ENCODE peak calls at places on chromosomes 12 and 14, in seven cellular contexts. Q is fibroblast of villous mesenchyme, I is GM12865, S is tibial artery, H is IMR-90, O is A673, M is AG04450. G is an unnamed sample.
A peak's percentile ranks its signal among the peaks of the same experiment; 100 is the strongest.

GRCh38 chr12:94150483-94151225 is 2.3 kb downstream of the PLXNC1 start:
- DNase-seq in Q (no peak), I (peak; percentile 61), S (no peak), H (no peak), O (no peak), M (no peak), G (no peak)

GRCh38 chr14:28783593-28784143 is 17.1 kb downstream of the FOXG1 start:
- DNase-seq in Q (no peak), I (no peak), S (no peak), H (no peak), O (no peak), M (no peak), G (no peak)

GRCh38 chr14:33282811-33283210 is 344.1 kb downstream of the NPAS3 start:
- DNase-seq in Q (no peak), I (no peak), S (no peak), H (no peak), O (no peak), M (no peak), G (no peak)

GRCh38 chr14:72629534-72629933 is 264.4 kb downstream of the DPF3 start:
- DNase-seq in Q (no peak), I (no peak), S (no peak), H (no peak), O (no peak), M (no peak), G (no peak)

GRCh38 chr14:91493169-91493568 is 16.9 kb downstream of the PPP4R3A start:
- DNase-seq in Q (peak; percentile 51), I (no peak), S (no peak), H (peak; percentile 35), O (no peak), M (no peak), G (no peak)

GRCh38 chr14:80781968-80782367 is 159.6 kb downstream of the CEP128 start:
- DNase-seq in Q (no peak), I (no peak), S (no peak), H (peak; percentile 47), O (no peak), M (no peak), G (no peak)

GRCh38 chr14:63759454-63759853 is 31.6 kb upstream of the SGPP1 start:
- DNase-seq in Q (peak; percentile 47), I (peak; percentile 75), S (no peak), H (peak; percentile 7), O (no peak), M (no peak), G (peak; percentile 44)

GRCh38 chr14:104442107-104442551 is 137.4 kb upstream of the C14orf180 start:
- DNase-seq in Q (no peak), I (no peak), S (peak; percentile 56), H (no peak), O (no peak), M (no peak), G (no peak)

GRCh38 chr12:64459388-64460024 is 7.6 kb downstream of the TBK1 start:
- DNase-seq in Q (peak; percentile 42), I (peak; percentile 33), S (no peak), H (no peak), O (no peak), M (no peak), G (no peak)

GRCh38 chr14:53375573-53375972 is 222.4 kb upstream of the DDHD1 start:
- DNase-seq in Q (no peak), I (no peak), S (no peak), H (no peak), O (no peak), M (no peak), G (no peak)

GRCh38 chr14:64464695-64465094 is 604 bp upstream of the AKAP5 start:
- DNase-seq in Q (no peak), I (peak; percentile 30), S (no peak), H (no peak), O (no peak), M (no peak), G (no peak)

GRCh38 chr12:122834921-122835692 is at the start of gene HIP1R:
- DNase-seq in Q (peak; percentile 16), I (peak; percentile 58), S (peak; percentile 69), H (no peak), O (peak; percentile 51), M (no peak), G (peak; percentile 27)

GRCh38 chr12:89185181-89185580 is 167.1 kb downstream of the DUSP6 start:
- DNase-seq in Q (no peak), I (no peak), S (no peak), H (no peak), O (no peak), M (no peak), G (no peak)

GRCh38 chr12:63897931-63898330 is 53.4 kb downstream of the SRGAP1 start:
- DNase-seq in Q (peak; percentile 45), I (peak; percentile 9), S (no peak), H (no peak), O (peak; percentile 84), M (no peak), G (no peak)

GRCh38 chr12:92905811-92906554 is 23.1 kb downstream of the EEA1 start:
- DNase-seq in Q (no peak), I (no peak), S (no peak), H (peak; percentile 36), O (no peak), M (no peak), G (no peak)

GRCh38 chr12:63496654-63497053 is 171.6 kb downstream of the DPY19L2 start:
- DNase-seq in Q (no peak), I (no peak), S (no peak), H (no peak), O (no peak), M (no peak), G (no peak)

GRCh38 chr12:24069532-24070395 is 120.3 kb upstream of the SOX5 start:
- DNase-seq in Q (no peak), I (no peak), S (no peak), H (peak; percentile 34), O (peak; percentile 77), M (no peak), G (no peak)

GRCh38 chr12:24062642-24063245 is 113.3 kb upstream of the SOX5 start:
- DNase-seq in Q (peak; percentile 36), I (no peak), S (no peak), H (no peak), O (no peak), M (no peak), G (no peak)

GRCh38 chr12:24066097-24066496 is 116.6 kb upstream of the SOX5 start:
- DNase-seq in Q (no peak), I (no peak), S (no peak), H (no peak), O (no peak), M (no peak), G (no peak)

GRCh38 chr12:24071842-24072241 is 122.4 kb upstream of the SOX5 start:
- DNase-seq in Q (no peak), I (no peak), S (no peak), H (no peak), O (no peak), M (no peak), G (no peak)

GRCh38 chr12:24066865-24067264 is 117.4 kb upstream of the SOX5 start:
- DNase-seq in Q (peak; percentile 55), I (no peak), S (peak; percentile 70), H (peak; percentile 77), O (peak; percentile 16), M (no peak), G (no peak)
- H3K4me3 ChIP-seq in Q (no peak overlapping the region), I (no peak overlapping the region), S (no peak overlapping the region), H (no peak overlapping the region), O (no peak overlapping the region), M (no peak overlapping the region), G (no peak overlapping the region)

DNA sequence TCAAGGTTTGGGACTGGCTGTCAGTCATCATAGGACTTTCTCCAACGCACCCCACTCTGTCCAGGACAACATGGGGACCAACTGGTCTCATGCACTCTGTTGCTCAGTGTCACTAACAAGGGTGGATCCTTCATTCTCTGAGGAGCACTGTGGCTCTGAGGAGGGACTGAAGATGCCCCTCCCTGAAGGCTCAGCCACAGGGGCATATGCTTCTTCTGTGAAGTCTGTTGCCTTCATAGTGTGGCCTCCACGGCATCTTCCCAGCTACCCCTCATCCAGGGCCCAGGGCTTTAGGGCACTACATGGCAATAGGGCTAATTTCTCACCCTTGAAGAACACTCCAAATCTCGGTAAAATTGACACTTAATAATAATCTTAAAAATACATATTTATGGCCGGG is 14.3 kb upstream of the IFI27L2 start:
- DNase-seq in Q (no peak), I (no peak), S (no peak), H (no peak), O (no peak), M (no peak), G (no peak)
- H3K4me3 ChIP-seq in Q (no peak overlapping the region), I (no peak overlapping the region), S (no peak overlapping the region), H (no peak overlapping the region), O (no peak overlapping the region), M (no peak overlapping the region), G (no peak overlapping the region)

DNA sequence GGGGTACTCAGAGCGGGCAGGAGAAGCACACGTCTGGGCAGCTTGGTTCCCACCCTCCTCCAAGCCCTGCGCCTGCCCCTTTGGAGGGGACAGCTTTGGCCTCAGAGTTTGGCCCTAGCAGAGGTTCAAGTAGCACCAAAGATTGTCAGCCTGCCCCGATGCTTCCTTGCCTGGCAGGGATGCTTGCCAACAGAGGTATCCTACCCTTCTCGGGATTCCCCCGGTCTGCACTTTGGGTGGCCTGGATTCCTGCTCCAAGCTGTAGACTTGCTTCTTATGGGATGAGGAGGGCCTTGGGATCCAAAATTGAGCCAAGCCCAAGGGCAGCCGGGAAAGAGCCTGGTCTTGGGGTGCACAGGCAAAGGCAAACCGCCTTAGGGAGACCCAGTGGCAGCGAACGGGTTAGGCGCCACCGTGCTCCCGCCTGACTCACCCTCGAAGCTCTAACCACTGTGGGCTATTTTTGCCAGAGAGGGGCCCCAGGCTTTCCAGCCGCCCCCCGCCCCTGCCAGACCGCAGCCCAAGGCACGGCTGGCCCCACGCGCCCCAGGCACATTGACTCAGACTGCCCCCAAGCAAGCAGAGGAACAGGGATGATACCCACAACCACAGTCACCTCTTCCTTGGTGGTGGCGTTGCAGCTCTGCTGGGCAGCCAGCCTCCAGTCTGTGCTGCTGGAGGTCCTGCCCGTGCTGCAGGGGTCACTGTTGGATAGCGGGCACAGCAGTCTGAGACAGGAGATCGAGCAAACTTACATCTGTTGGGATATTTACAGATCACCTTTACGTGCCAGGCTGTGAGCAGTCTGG is 882 bp upstream of the WNT10B start:
- DNase-seq in Q (no peak), I (no peak), S (no peak), H (peak; percentile 41), O (no peak), M (no peak), G (no peak)
- H3K4me3 ChIP-seq in Q (no peak overlapping the region), I (no peak overlapping the region), S (no peak overlapping the region), H (no peak overlapping the region), O (peak overlapping the region; percentile 46), M (no peak overlapping the region), G (no peak overlapping the region)

GRCh38 chr12:124746649-124747425 is 116.8 kb downstream of the SCARB1 start:
- DNase-seq in Q (no peak), I (no peak), S (peak; percentile 64), H (no peak), O (no peak), M (no peak), G (no peak)
- H3K4me3 ChIP-seq in Q (no peak overlapping the region), I (no peak overlapping the region), S (no peak overlapping the region), H (no peak overlapping the region), O (no peak overlapping the region), M (no peak overlapping the region), G (no peak overlapping the region)

DNA sequence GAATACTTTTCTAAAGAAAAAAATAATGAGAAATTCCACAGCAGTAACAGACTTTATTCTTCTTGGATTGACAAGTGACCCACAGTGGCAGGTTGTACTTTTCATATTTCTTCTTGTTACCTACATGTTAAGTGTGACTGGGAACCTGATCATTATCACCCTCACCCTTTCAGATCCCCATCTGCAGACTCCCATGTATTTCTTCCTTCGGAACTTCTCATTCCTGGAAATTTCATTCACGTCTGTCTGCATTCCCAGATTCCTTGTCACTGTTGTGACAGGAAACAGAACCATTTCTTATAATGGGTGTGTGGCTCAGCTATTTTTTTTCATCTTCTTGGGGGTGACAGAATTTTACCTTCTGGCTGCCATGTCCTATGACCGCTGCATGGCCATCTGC is 2.3 kb downstream of the OR6C75 start:
- DNase-seq in Q (no peak), I (no peak), S (no peak), H (no peak), O (no peak), M (no peak), G (no peak)
- H3K4me3 ChIP-seq in Q (no peak overlapping the region), I (no peak overlapping the region), S (no peak overlapping the region), H (no peak overlapping the region), O (no peak overlapping the region), M (no peak overlapping the region), G (no peak overlapping the region)

G was measured in Jurkat, Clone E6-1.